ENCODE peak calls at places on chromosomes 1 and 21, in six cellular contexts. Z, W, H, G, B and S are unnamed samples.

GRCh38 chr1:36099681-36100341 is 11.1 kb downstream of the ADPRS start:
- DNase-seq in B (no peak), W (peak), G (peak), Z (peak), H (peak), S (peak)

GRCh38 chr1:19423130-19423529 is 62.2 kb downstream of the CAPZB start:
- DNase-seq in H (no peak), B (no peak), G (no peak), Z (no peak), W (no peak), S (no peak)

GRCh38 chr1:31376374-31377134 is 3.7 kb upstream of the FABP3 start:
- DNase-seq in G (no peak), B (peak), Z (peak), W (no peak), H (no peak), S (peak)

GRCh38 chr1:197519741-197520334 is 251.8 kb downstream of the CRB1 start:
- DNase-seq in H (no peak), W (no peak), B (no peak), G (no peak), Z (peak), S (peak)

GRCh38 chr1:180042994-180043622 is 88.5 kb downstream of the CEP350 start:
- DNase-seq in B (peak), H (no peak), Z (no peak), W (no peak), G (no peak), S (no peak)

GRCh38 chr1:23801338-23801748 is 789 bp upstream of the GALE start:
- DNase-seq in B (no peak), Z (no peak), G (peak), H (peak), W (no peak), S (peak)

GRCh38 chr1:234262007-234262753 is 111.1 kb upstream of the COA6 start:
- DNase-seq in B (no peak), G (no peak), W (no peak), H (no peak), Z (no peak), S (no peak)

GRCh38 chr1:183711691-183712401 is 58.7 kb upstream of the APOBEC4 start:
- DNase-seq in G (no peak), W (no peak), H (no peak), B (peak), Z (no peak), S (peak)

GRCh38 chr1:245256528-245256927 is 101.7 kb downstream of the KIF26B start:
- DNase-seq in Z (no peak), H (no peak), G (peak), B (no peak), W (no peak), S (no peak)

GRCh38 chr21:19031956-19032355 is 628.4 kb upstream of the TMPRSS15 start:
- DNase-seq in W (no peak), H (no peak), G (no peak), B (no peak), Z (no peak), S (no peak)

GRCh38 chr1:170864784-170865538 is 70.4 kb upstream of the MROH9 start:
- DNase-seq in H (no peak), W (no peak), Z (no peak), B (no peak), G (no peak), S (no peak)

GRCh38 chr1:58477390-58477789 is 69.1 kb downstream of the OMA1 start:
- DNase-seq in B (no peak), H (no peak), G (no peak), W (no peak), Z (no peak), S (no peak)

GRCh38 chr1:175480343-175480827 is 263.0 kb downstream of the TNR start:
- DNase-seq in W (no peak), G (no peak), Z (no peak), B (no peak), H (no peak), S (no peak)

GRCh38 chr1:39866767-39867166 is 16.5 kb downstream of the TRIT1 start:
- DNase-seq in Z (no peak), B (peak), W (no peak), H (no peak), G (no peak), S (no peak)

GRCh38 chr1:6508876-6509602 is 17.6 kb upstream of the PLEKHG5 start:
- DNase-seq in G (no peak), Z (no peak), B (no peak), W (no peak), H (no peak), S (no peak)

GRCh38 chr1:160359559-160360226 is 7.2 kb upstream of the NHLH1 start:
- DNase-seq in W (no peak), G (no peak), Z (no peak), B (no peak), H (no peak), S (no peak)

GRCh38 chr1:187374130-187374529 is 545.4 kb downstream of the PLA2G4A start:
- DNase-seq in H (no peak), Z (no peak), W (no peak), B (no peak), G (no peak), S (no peak)

GRCh38 chr1:151282883-151283725 is 1.0 kb downstream of the ZNF687 start:
- DNase-seq in W (peak), Z (no peak), B (no peak), H (peak), G (peak), S (peak)

GRCh38 chr1:33494929-33495328 is 22.5 kb downstream of the ZSCAN20 start:
- DNase-seq in H (no peak), W (no peak), Z (peak), B (no peak), G (no peak), S (no peak)

GRCh38 chr1:100810360-100810759 is 84.3 kb downstream of the EXTL2 start:
- DNase-seq in Z (no peak), G (no peak), H (no peak), B (no peak), W (no peak), S (no peak)

GRCh38 chr1:86648255-86648654 is 56.1 kb upstream of the SH3GLB1 start:
- DNase-seq in B (peak), H (no peak), W (peak), G (no peak), Z (no peak), S (no peak)

GRCh38 chr1:88276158-88276557 is 407.9 kb upstream of the PKN2 start:
- DNase-seq in W (no peak), B (no peak), Z (peak), G (no peak), H (no peak), S (no peak)

GRCh38 chr1:205248793-205249601 is 21.3 kb downstream of the TMCC2 start:
- DNase-seq in W (no peak), G (no peak), B (no peak), H (peak), Z (no peak), S (peak)

GRCh38 chr21:45322231-45322959 is 34.7 kb upstream of the POFUT2 start:
- DNase-seq in W (no peak), Z (no peak), B (no peak), G (no peak), H (peak), S (no peak)

GRCh38 chr1:177021741-177022140 is 142.8 kb downstream of the ASTN1 start:
- DNase-seq in G (no peak), B (no peak), Z (no peak), H (no peak), W (no peak), S (no peak)

GRCh38 chr1:116904791-116905320 is 4.9 kb upstream of the PTGFRN start:
- DNase-seq in G (no peak), W (no peak), B (no peak), Z (no peak), H (no peak), S (no peak)

GRCh38 chr1:43908226-43908625 is 25.4 kb upstream of the ARTN start:
- DNase-seq in W (no peak), Z (no peak), G (no peak), H (no peak), B (no peak), S (no peak)

GRCh38 chr1:63713627-63714481 is 60.0 kb upstream of the ROR1 start:
- DNase-seq in B (peak), H (no peak), W (no peak), G (no peak), Z (peak), S (no peak)

GRCh38 chr21:42175110-42175710 is 43.7 kb upstream of the ABCG1 start:
- DNase-seq in Z (no peak), G (no peak), B (no peak), W (no peak), H (no peak), S (no peak)

GRCh38 chr1:83928396-83928795 is 70.5 kb downstream of the TTLL7 start:
- DNase-seq in Z (no peak), G (no peak), W (no peak), B (no peak), H (no peak), S (no peak)